ENCODE peak calls at places on chromosomes 1 and 21, in seven cellular contexts. H, Z, V, I, M, K and A are unnamed samples.

GRCh38 chr1:195195423-195196057 is 1412.7 kb downstream of the KCNT2 start:
- DNase-seq in H (no peak), I (peak), M (no peak), K (no peak), Z (no peak), V (no peak), A (no peak)

GRCh38 chr1:62516600-62516999 is 79.8 kb downstream of the USP1 start:
- DNase-seq in M (no peak), V (peak), K (peak), I (no peak), Z (no peak), H (no peak), A (no peak)

GRCh38 chr1:101109791-101110190 is 84.2 kb upstream of the DPH5 start:
- DNase-seq in I (no peak), H (no peak), Z (no peak), K (no peak), M (no peak), V (no peak), A (no peak)

GRCh38 chr1:61318319-61319125 is 236.2 kb downstream of the NFIA start:
- DNase-seq in I (peak), Z (no peak), H (peak), V (peak), K (no peak), M (no peak), A (no peak)

GRCh38 chr1:227257964-227258363 is 60.3 kb downstream of the CDC42BPA start:
- DNase-seq in I (no peak), K (no peak), V (no peak), Z (no peak), H (peak), M (no peak), A (no peak)

GRCh38 chr1:31653761-31654160 is 9.1 kb upstream of the PEF1 start:
- DNase-seq in H (no peak), K (no peak), M (no peak), Z (no peak), V (no peak), I (no peak), A (no peak)

GRCh38 chr1:206511362-206512064 is 4.2 kb downstream of the RASSF5 start:
- DNase-seq in V (no peak), H (no peak), K (no peak), Z (no peak), M (no peak), I (no peak), A (no peak)

GRCh38 chr1:117630423-117630998 is 24.7 kb downstream of the TENT5C start:
- DNase-seq in Z (no peak), K (no peak), M (no peak), V (no peak), H (no peak), I (no peak), A (no peak)

GRCh38 chr1:41420877-41421276 is 59.6 kb downstream of the FOXO6 start:
- DNase-seq in V (no peak), H (no peak), Z (no peak), M (no peak), I (no peak), K (no peak), A (no peak)

GRCh38 chr1:119453021-119453420 is 38.1 kb downstream of the HSD3B2 start:
- DNase-seq in Z (no peak), M (no peak), V (peak), H (no peak), I (no peak), K (no peak), A (no peak)

GRCh38 chr1:26784886-26785285 is 2.9 kb upstream of the PIGV start:
- DNase-seq in V (no peak), K (no peak), M (no peak), H (no peak), Z (no peak), I (no peak), A (no peak)

GRCh38 chr1:226679303-226679702 is 59.8 kb downstream of the ITPKB start:
- DNase-seq in V (no peak), H (no peak), I (no peak), M (no peak), Z (no peak), K (no peak), A (no peak)

GRCh38 chr1:177646757-177647730 is 322.8 kb downstream of the SEC16B start:
- DNase-seq in I (peak), V (no peak), H (no peak), K (peak), M (no peak), Z (no peak), A (no peak)

GRCh38 chr1:235642943-235643371 is 6.6 kb downstream of the GNG4 start:
- DNase-seq in V (no peak), I (no peak), M (no peak), H (no peak), Z (no peak), K (no peak), A (no peak)

GRCh38 chr1:24903955-24904730 is 25.9 kb downstream of the RUNX3 start:
- DNase-seq in Z (no peak), I (no peak), V (no peak), M (no peak), H (no peak), K (no peak), A (no peak)
- TF ChIP-seq CEBPB in Z (no peak), I (no peak), V (no peak), M (no peak), H (no peak), K (no peak), A (no peak)

GRCh38 chr1:23756676-23757075 is 13.4 kb downstream of the ELOA start:
- DNase-seq in H (no peak), I (no peak), V (peak), K (no peak), Z (no peak), M (no peak), A (no peak)

GRCh38 chr1:23747947-23748346 is 4.7 kb downstream of the ELOA start:
- DNase-seq in Z (no peak), I (no peak), K (no peak), H (no peak), V (no peak), M (no peak), A (no peak)

GRCh38 chr1:23752909-23753308 is 9.6 kb downstream of the ELOA start:
- DNase-seq in K (peak), M (no peak), H (no peak), I (no peak), V (no peak), Z (no peak), A (no peak)

GRCh38 chr1:23751050-23751814 is 8.0 kb downstream of the ELOA start:
- DNase-seq in H (peak), K (peak), I (no peak), V (peak), M (peak), Z (peak), A (peak)

DNA sequence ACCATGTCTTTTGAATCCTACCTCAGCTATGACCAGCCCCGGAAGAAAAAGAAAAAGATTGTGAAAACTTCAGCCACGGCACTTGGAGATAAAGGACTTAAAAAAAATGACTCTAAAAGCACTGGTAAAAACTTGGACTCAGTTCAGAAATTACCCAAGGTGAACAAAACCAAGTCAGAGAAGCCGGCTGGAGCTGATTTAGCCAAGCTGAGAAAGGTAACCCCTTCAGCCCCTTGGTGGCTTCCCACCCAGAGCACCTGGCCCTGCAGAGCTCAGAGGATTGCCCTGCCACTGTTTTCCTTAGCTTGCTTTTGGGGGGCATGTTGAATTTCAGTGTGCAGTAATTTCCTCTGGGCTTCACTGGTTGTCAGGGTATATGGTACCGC is 8.5 kb downstream of the ELOA start:
- DNase-seq in H (no peak), K (no peak), M (no peak), I (no peak), V (no peak), Z (no peak), A (no peak)
- TF ChIP-seq CEBPB in H (no peak), K (no peak), M (no peak), I (no peak), V (no peak), Z (no peak), A (no peak)

DNA sequence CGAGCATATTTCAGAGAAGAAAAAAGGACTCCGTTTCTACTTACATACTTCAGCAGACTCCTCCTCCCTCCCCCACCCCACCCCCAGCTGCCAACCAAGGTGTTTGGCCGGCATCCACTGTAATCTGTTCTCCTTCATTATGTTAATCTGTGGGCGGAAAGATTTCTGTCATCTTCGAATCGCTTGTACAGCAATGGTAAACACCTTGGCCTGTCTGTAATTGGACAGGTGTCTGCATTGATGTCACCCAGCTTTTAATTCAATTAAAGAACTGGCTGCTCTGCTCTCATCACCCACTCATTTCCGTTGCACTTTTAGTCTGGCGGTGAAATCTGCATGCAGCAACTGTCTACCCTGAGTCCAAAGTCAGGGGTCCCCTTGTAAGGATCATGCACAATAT is 368.7 kb downstream of the USH2A start:
- DNase-seq in H (no peak), Z (no peak), I (no peak), V (no peak), K (no peak), M (no peak), A (no peak)
- TF ChIP-seq CEBPB in H (no peak), Z (no peak), I (no peak), V (no peak), K (no peak), M (no peak), A (no peak)

DNA sequence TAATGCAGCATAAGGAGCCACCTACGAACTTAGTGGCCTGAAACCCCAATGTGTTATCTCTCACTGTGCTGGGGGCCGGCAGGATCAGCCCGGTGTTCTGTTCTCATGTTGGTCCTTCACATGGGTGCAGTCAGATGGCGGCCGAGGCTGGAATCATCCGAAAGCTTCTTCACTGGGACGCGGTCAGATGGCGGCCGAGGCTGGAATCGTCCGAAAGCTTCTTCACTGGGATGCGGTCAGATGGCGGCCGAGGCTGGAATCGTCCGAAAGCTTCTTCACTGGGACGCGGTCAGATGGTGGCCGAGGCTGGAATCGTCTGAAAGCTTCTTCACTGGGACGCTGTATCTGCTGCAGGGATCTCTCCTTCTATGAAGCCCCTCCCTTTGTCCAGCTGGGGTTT is 12.6 kb upstream of the PCBP3 start:
- DNase-seq in Z (no peak), M (no peak), H (no peak), V (no peak), K (no peak), I (no peak), A (no peak)
- TF ChIP-seq CEBPB in Z (no peak), M (no peak), H (no peak), V (no peak), K (no peak), I (no peak), A (no peak)

DNA sequence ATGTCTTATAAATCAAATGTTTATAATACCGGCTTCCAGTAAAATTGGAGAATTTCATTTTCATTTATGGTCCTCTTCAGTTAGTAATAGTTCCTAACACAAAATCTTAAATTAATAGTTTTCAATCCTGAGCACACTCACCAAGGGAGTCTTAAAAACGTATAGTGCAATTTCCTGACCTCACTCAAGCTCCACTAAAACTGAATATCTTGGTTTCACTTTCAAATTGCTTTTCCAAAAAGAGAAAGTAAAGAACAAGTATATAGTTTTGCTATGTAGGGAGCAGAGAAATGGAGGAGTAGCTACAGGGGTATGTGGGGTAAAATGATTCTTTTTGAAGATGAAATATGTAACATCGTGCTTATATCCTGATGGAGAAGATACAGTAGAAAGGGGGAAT is 398.6 kb downstream of the PLPP3 start:
- DNase-seq in M (no peak), Z (no peak), K (no peak), V (peak), H (no peak), I (no peak), A (no peak)
- TF ChIP-seq CEBPB in M (no peak), Z (no peak), K (no peak), V (no peak), H (no peak), I (no peak), A (no peak)

GRCh38 chr1:164648211-164649080 is 89.5 kb downstream of the PBX1 start:
- DNase-seq in H (no peak), I (no peak), V (peak), Z (no peak), K (no peak), M (no peak), A (no peak)
- TF ChIP-seq CEBPB in H (no peak), I (no peak), V (no peak), Z (no peak), K (no peak), M (no peak), A (peak)

DNA sequence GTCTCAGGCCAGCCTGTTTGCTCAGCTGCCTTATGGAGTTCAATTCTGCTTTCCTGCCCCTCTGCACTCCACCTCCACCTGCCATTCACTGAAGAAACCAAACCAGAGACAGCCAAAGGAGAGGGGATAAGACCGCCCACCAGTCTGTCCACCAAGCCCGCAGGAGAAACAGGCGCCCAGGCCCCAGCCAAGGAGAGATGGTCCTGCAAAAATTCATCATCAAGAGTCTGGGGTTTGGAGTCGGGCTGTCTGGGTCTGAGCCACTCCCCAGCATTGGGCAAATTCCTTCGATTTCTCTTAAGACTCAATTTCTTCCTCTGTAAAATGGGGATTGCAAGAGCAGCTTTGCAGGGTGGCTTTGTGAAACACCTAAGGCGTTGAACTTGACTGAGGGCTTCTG is 121.4 kb upstream of the RUNX3 start:
- DNase-seq in K (no peak), M (no peak), V (no peak), H (no peak), I (no peak), Z (no peak), A (no peak)
- TF ChIP-seq CEBPB in K (no peak), M (no peak), V (no peak), H (no peak), I (no peak), Z (no peak), A (no peak)

GRCh38 chr1:109252893-109253802 is 3.8 kb downstream of the CELSR2 start:
- DNase-seq in I (no peak), K (no peak), V (no peak), H (no peak), M (no peak), Z (no peak), A (no peak)

GRCh38 chr1:109255673-109256072 is 6.3 kb downstream of the CELSR2 start:
- DNase-seq in K (no peak), H (no peak), Z (no peak), I (no peak), M (no peak), V (no peak), A (no peak)

GRCh38 chr1:109255097-109255651 is 5.8 kb downstream of the CELSR2 start:
- DNase-seq in Z (no peak), I (no peak), H (no peak), M (no peak), V (no peak), K (no peak), A (no peak)

GRCh38 chr1:109254621-109255096 is 5.3 kb downstream of the CELSR2 start:
- DNase-seq in M (no peak), H (peak), K (no peak), Z (no peak), I (no peak), V (no peak), A (peak)

DNA sequence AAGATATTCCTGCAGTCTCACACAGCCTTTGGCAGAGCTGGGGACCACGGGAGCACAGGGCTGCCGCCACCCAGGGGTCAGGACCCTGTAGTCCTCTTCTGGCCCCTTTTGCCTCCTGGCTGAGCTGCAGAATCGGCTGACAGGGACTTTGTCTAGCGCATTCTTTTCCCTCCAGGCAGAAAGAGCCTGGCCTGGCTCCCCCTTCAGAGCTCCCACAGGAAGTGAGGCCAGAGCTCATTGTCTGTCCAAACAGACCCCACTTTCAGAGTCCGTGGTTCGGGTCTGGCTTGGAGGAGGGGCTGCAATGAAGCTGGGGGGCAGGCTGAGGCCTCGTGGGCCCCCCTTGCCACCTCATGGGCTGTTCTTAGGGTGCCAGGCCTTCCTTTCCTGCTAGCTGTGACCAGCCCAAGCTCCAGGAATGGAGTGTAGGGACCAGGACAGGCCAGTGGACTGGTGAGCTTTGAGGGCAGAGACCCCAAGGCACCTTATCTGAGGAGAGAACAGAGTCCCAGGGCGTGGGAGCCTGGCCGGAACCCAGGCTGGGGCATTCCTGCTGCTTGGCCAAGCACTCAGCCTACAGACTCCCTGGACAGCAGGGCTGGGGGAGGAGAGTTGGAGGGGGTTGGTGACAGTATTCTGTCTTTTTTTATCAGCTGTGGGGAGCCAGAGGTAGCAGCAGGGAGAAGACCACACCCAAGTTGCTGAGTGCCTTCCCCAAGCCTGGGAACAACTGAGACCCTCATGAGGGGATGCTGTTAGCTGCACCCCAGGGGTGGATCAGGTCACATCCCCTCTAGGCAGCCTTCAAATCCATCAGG is 4.7 kb downstream of the CELSR2 start:
- DNase-seq in M (no peak), I (no peak), V (no peak), K (peak), Z (no peak), H (peak), A (no peak)
- TF ChIP-seq CEBPB in M (no peak), I (no peak), V (no peak), K (no peak), Z (no peak), H (no peak), A (no peak)

GRCh38 chr1:47841356-47841755 is 155.8 kb downstream of the TRABD2B start:
- DNase-seq in Z (no peak), I (no peak), V (no peak), K (no peak), M (no peak), H (no peak), A (no peak)
- TF ChIP-seq CEBPB in Z (no peak), I (no peak), V (no peak), K (no peak), M (no peak), H (no peak), A (no peak)

GRCh38 chr1:50978144-50978851 is 8.3 kb downstream of the CDKN2C start:
- DNase-seq in V (peak), H (peak), Z (peak), M (no peak), K (peak), I (no peak), A (no peak)
- TF ChIP-seq CEBPB in V (no peak), H (no peak), Z (no peak), M (no peak), K (no peak), I (no peak), A (no peak)